ENCODE peak calls at places on chromosomes 16 and 17, in five cellular contexts. J is left lung, A is right atrium auricular region, W is adipocyte, L is HepG2. X is an unnamed sample. For H3K27me3, the result is how much of the 10 kb centered on the place peaks cover.

GRCh38 chr16:29702307-29702706 is 23.3 kb downstream of the QPRT start:
- DNase-seq in J (no peak), A (no peak), W (no peak), L (no peak), X (no peak)

GRCh38 chr17:82468692-82469091 is 10.2 kb downstream of the NARF start:
- DNase-seq in J (no peak), A (no peak), W (no peak), L (no peak), X (no peak)

GRCh38 chr16:52812945-52813556 is 239.6 kb downstream of the CHD9NB start:
- DNase-seq in J (no peak), A (no peak), W (no peak), L (peak), X (no peak)

GRCh38 chr16:1863681-1864460 is 8.1 kb downstream of the MEIOB start:
- DNase-seq in J (no peak), A (no peak), W (peak), L (no peak), X (no peak)

GRCh38 chr17:9279911-9280310 is 258.6 kb downstream of the NTN1 start:
- DNase-seq in J (no peak), A (no peak), W (no peak), L (no peak), X (no peak)

GRCh38 chr17:18026408-18026776 is 12.6 kb downstream of the ATPAF2 start:
- DNase-seq in J (peak), A (no peak), W (peak), L (no peak), X (no peak)

GRCh38 chr17:17990282-17990681 is 17.6 kb downstream of the DRC3 start:
- DNase-seq in J (no peak), A (no peak), W (no peak), L (no peak), X (no peak)

GRCh38 chr16:67190448-67191399 is 788 bp upstream of the EXOC3L1 start:
- DNase-seq in J (no peak), A (no peak), W (no peak), L (no peak), X (no peak)

GRCh38 chr16:3536271-3536671 is 35.5 kb downstream of the CLUAP1 start:
- DNase-seq in J (no peak), A (no peak), W (peak), L (no peak), X (no peak)

GRCh38 chr16:48188449-48189102 is 32.8 kb upstream of the ABCC12 start:
- DNase-seq in J (no peak), A (no peak), W (no peak), L (peak), X (no peak)
- H3K27me3 ChIP-seq in J (under half), A (under half), W (under half), L (under half), X (under half)

GRCh38 chr17:79680381-79680780 is 50.4 kb upstream of the ENPP7 start:
- DNase-seq in J (no peak), A (no peak), W (no peak), L (no peak), X (no peak)
- H3K27me3 ChIP-seq in J (under half), A (under half), W (under half), L (under half), X (under half)

GRCh38 chr17:79154951-79155557 is 80.4 kb downstream of the ENGASE start:
- DNase-seq in J (no peak), A (no peak), W (no peak), L (no peak), X (no peak)
- H3K27me3 ChIP-seq in J (under half), A (under half), W (half or more), L (half or more), X (under half)

GRCh38 chr16:85258166-85258565 is 145.9 kb upstream of the CIBAR2 start:
- DNase-seq in J (no peak), A (no peak), W (no peak), L (no peak), X (no peak)

GRCh38 chr16:85258616-85259015 is 146.3 kb upstream of the CIBAR2 start:
- DNase-seq in J (no peak), A (no peak), W (no peak), L (no peak), X (no peak)

GRCh38 chr16:85259115-85259830 is 147.0 kb upstream of the CIBAR2 start:
- DNase-seq in J (no peak), A (no peak), W (no peak), L (no peak), X (no peak)

GRCh38 chr16:85261205-85261604 is 148.9 kb upstream of the CIBAR2 start:
- DNase-seq in J (no peak), A (no peak), W (no peak), L (no peak), X (no peak)

GRCh38 chr16:85259831-85260165 is 147.5 kb upstream of the CIBAR2 start:
- DNase-seq in J (no peak), A (no peak), W (no peak), L (no peak), X (no peak)
- H3K27me3 ChIP-seq in J (under half), A (under half), W (under half), L (under half), X (under half)

DNA sequence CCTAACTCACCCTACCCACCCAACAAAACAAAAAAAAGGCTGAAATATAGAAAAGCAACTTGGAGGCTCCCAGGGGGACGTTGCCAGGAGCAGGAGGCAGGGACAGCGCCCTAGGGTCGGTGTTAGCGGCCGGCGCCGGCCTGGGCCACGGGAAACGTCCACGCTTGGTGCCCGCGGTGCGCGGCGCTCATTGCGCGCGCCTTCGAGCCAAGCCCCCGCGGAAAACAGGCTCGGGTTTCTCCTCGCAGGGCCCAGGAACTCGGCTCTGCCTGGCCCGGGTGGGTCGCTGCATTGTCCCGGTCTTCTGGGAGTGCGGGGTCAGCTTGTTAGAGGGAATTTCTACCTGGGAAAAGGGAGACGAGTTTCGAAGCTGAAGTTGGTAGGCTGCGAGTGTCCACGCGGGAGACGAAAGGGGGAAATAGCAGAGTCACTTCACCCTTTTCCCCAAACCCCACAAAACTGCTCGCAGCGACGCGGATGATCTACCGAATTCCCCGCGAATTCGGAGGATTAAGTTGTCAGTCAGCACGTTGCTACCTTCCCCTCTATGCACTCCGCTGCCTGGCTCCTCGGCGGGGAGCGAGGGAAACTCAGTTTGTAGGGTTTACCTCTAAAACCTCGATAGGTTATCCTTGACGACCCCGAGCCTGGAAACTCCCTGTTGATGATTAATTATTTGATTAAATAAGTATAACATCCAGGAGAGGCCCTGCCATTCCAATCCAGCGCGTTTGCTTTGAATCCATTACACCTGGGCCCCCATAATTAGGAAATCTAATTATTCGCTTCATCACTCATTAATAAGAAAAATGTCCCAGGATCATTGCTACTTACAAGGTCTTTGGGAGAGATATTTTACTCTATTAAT is 751 bp upstream of the FOXC2 start:
- DNase-seq in J (no peak), A (no peak), W (no peak), L (no peak), X (no peak)
- H3K27me3 ChIP-seq in J (half or more), A (under half), W (under half), L (under half), X (under half)

GRCh38 chr17:38703742-38704644 is 1.1 kb upstream of the MLLT6 start:
- DNase-seq in J (peak), A (peak), W (peak), L (peak), X (peak)

GRCh38 chr17:38704645-38705522 is at the start of gene MLLT6:
- DNase-seq in J (peak), A (peak), W (peak), L (peak), X (peak)

GRCh38 chr17:38702900-38703741 is 2.0 kb upstream of the MLLT6 start:
- DNase-seq in J (peak), A (no peak), W (no peak), L (no peak), X (peak)

GRCh38 chr17:38702166-38702899 is 2.7 kb upstream of the MLLT6 start:
- DNase-seq in J (peak), A (peak), W (peak), L (peak), X (peak)

GRCh38 chr17:38701504-38702165 is 3.4 kb upstream of the MLLT6 start:
- DNase-seq in J (no peak), A (no peak), W (peak), L (peak), X (peak)
- H3K27me3 ChIP-seq in J (under half), A (under half), W (under half), L (under half), X (under half)

DNA sequence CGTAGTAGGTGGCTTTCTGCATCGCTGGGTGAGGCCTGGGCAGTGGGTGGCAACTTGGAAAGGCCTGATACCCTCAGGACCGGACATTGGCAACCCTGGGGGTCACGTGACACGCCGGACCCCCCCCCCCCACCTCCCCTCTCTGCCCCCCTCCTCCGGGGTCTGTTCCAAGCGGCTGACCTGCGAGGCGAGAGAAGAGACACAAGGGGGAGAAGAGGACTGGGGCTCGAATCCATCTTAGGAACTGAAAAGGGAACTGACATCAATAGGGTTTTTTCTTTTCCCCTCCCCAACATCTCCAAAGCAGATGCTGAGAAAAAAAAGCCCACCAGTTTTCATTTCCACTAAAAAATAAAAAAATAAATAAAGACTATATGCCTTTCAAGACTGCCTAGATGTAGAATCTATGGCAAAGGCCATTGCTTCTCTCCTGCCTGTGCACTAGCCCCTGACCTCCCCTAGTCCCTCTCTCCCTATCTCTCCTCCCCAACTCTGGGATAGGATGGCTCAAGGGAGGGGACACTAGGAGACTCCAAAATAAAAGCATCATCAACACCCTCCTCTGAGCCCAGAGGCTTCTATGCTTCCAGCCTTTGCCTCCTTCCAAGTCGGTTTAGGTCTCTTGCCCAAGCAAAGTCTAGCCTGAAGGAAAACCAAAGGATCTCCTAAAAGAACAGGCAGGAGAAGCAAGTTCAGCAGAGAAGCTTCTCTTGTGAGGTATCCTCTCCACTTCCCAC is 7.7 kb upstream of the HOXB2 start:
- DNase-seq in J (no peak), A (no peak), W (no peak), L (no peak), X (no peak)
- H3K27me3 ChIP-seq in J (under half), A (under half), W (under half), L (under half), X (under half)

DNA sequence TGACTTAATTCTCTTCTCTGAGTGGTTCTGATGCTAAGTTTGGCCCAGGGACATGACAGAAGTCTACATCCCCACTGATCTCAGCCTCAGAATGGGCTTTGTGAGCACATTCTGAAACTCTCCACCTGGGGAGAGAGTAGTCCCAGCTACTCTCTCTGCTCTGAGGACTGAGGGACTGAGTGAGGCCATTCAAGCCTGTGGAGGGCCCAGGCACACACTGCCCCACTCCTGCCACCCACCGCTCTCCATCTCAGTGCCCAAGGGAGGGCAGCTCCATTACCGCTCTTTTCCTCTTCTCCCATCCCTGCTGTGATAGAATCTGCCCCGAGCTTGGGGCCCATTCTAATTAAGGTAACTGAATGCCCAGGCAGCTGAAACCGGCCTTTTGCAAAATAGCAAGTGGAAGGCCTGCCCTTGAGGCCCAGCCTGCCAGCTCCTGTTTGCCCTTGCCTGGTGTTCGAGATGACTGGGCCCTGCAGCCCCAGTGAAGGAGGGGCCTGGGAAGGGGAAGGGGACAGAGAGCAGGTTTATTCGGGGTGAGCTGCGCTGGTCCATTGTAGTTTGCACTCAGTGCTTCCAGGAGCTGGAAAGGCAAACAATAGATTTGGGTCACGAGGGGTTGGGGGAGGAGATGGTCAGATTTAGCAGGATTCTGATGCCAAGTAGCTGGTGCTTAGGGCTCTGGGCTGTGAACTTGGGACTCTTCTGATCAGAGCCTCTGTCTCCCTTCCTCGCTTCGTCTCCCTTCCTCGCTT is 76.2 kb downstream of the RAB11FIP4 start:
- DNase-seq in J (no peak), A (no peak), W (no peak), L (peak), X (no peak)
- H3K27me3 ChIP-seq in J (under half), A (under half), W (under half), L (under half), X (under half)

DNA sequence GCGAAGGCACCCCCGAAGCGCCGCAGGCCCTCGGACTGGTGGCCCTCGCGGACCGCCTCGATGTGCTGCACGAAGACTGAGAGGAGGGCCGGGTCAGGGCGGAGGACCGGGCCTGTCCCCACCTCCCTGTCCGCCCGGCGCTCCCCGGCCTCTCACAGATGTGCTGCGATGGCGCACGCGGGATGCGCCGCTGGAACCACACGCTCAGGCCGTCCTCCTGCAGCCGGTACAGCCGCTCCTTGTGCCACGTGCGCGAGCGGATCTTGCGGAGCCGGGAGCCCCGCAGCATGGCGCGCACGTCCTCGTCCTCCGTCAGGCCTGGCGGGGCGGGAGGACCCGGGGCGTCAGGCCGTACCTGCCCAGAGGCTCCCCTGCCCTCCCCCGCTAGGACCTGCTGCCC is 11.3 kb downstream of the PLCD3 start:
- DNase-seq in J (no peak), A (no peak), W (no peak), L (no peak), X (no peak)
- H3K27me3 ChIP-seq in J (under half), A (under half), W (under half), L (under half), X (under half)

DNA sequence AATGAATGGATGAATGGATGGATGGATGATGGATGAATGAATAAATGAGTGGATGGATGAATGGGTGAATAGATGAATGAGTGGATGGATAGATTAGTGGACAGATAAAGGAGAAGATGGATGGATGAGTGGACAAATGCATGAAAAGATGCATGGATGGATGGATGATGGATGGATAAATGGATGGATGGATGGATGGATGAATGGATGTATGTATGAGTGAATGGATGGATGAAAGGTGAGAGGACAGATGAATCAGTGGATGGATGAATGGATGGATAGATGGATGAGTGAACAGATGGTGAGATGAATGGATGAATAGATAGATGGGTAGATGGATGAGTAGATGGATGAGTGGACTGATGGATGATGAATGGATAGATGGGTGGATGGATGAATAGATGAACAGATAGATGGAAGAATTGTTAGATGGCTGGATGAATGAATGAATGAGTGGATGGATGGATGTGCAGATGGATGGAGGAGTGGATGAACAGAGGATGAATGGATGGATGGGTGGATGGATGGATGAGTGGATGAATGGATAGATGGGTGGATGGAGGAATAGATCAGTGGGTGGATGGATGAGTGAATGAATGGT is 13.7 kb upstream of the KCNJ12 start:
- DNase-seq in J (no peak), A (no peak), W (no peak), L (no peak), X (no peak)
- H3K27me3 ChIP-seq in J (under half), A (under half), W (under half), L (under half), X (under half)

X was measured in Peyer's patch.